ENCODE peak calls at places on chromosomes 5 and 9, in five cellular contexts. K is T-helper 22 cell; N is astrocyte of the spinal cord; Z is B cell; O is effector memory CD8-positive, alpha-beta T cell. I is an unnamed sample.

GRCh38 chr9:91433180-91433579 is 9.5 kb upstream of the NFIL3 start:
- DNase-seq in Z (no peak), K (no peak), O (no peak), N (peak; percentile 93), I (no peak)

GRCh38 chr5:120576588-120576987 is 112.5 kb downstream of the PRR16 start:
- DNase-seq in O (no peak), N (no peak), Z (no peak), K (no peak), I (no peak)

GRCh38 chr5:68745459-68745858 is 348.4 kb upstream of the SLC30A5 start:
- DNase-seq in N (no peak), Z (no peak), O (no peak), K (no peak), I (no peak)

GRCh38 chr9:108687360-108687981 is 168.3 kb downstream of the ACTL7B start:
- DNase-seq in K (no peak), Z (no peak), O (no peak), N (peak; percentile 29), I (no peak)

GRCh38 chr5:95261369-95262175 is 23.3 kb downstream of the MCTP1 start:
- DNase-seq in Z (no peak), N (peak; percentile 42), O (no peak), K (no peak), I (peak; percentile 2)

GRCh38 chr5:112706446-112707016 is 31.2 kb upstream of the APC start:
- DNase-seq in O (no peak), K (no peak), N (no peak), Z (no peak), I (no peak)

GRCh38 chr5:39381376-39381775 is 17.1 kb upstream of the C9 start:
- DNase-seq in Z (no peak), K (no peak), N (no peak), O (no peak), I (no peak)

GRCh38 chr9:98010450-98010849 is 27.3 kb downstream of the ANP32B start:
- DNase-seq in Z (peak; percentile 56), N (peak; percentile 44), O (no peak), K (no peak), I (no peak)

GRCh38 chr9:22452415-22453010 is 5.9 kb downstream of the DMRTA1 start:
- DNase-seq in K (no peak), N (peak; percentile 56), Z (no peak), O (no peak), I (peak; percentile 72)

GRCh38 chr5:112195924-112196323 is 223.2 kb downstream of the EPB41L4A start:
- DNase-seq in O (no peak), N (no peak), K (no peak), Z (no peak), I (no peak)

GRCh38 chr5:82594097-82594496 is 315.9 kb upstream of the RPS23 start:
- DNase-seq in O (no peak), K (no peak), N (peak; percentile 32), Z (no peak), I (no peak)

GRCh38 chr5:10564838-10565784 is 1.2 kb downstream of the ANKRD33B start:
- DNase-seq in O (no peak), Z (no peak), N (no peak), K (no peak), I (no peak)

GRCh38 chr9:128575469-128575868 is 23.1 kb downstream of the SPTAN1 start:
- DNase-seq in Z (no peak), K (no peak), O (no peak), N (peak; percentile 52), I (no peak)

GRCh38 chr5:142837274-142837673 is 67.1 kb downstream of the ARHGAP26 start:
- DNase-seq in K (no peak), Z (no peak), N (no peak), O (no peak), I (no peak)